ENCODE peak calls at places on chromosome 4, in five cellular contexts. G is AG09319, L is IMR-90, B is AG08396, I is GM23248. Z is an unnamed sample.

GRCh38 chr4:140851032-140851636 is 94.9 kb upstream of the TBC1D9 start:
- DNase-seq in G (peak), L (peak), B (peak), I (peak), Z (no peak)

GRCh38 chr4:1012031-1012739 is 759 bp downstream of the FGFRL1 start:
- DNase-seq in G (no peak), L (no peak), B (peak), I (peak), Z (no peak)

GRCh38 chr4:3256230-3257124 is 7.5 kb downstream of the MSANTD1 start:
- DNase-seq in G (no peak), L (no peak), B (no peak), I (no peak), Z (no peak)

GRCh38 chr4:163048447-163048846 is 118.2 kb downstream of the NAF1 start:
- DNase-seq in G (no peak), L (peak), B (peak), I (peak), Z (no peak)

GRCh38 chr4:121156822-121157769 is 7.0 kb downstream of the TNIP3 start:
- DNase-seq in G (no peak), L (peak), B (peak), I (peak), Z (no peak)

GRCh38 chr4:90152024-90152423 is 24.8 kb downstream of the CCSER1 start:
- DNase-seq in G (no peak), L (no peak), B (no peak), I (no peak), Z (no peak)

GRCh38 chr4:25621027-25621930 is 34.4 kb upstream of the SLC34A2 start:
- DNase-seq in G (no peak), L (no peak), B (no peak), I (no peak), Z (no peak)

GRCh38 chr4:143882892-143883291 is 22.5 kb downstream of the GYPE start:
- DNase-seq in G (no peak), L (no peak), B (no peak), I (peak), Z (no peak)

GRCh38 chr4:12966741-12967140 is 517.4 kb downstream of the RAB28 start:
- DNase-seq in G (no peak), L (no peak), B (no peak), I (no peak), Z (no peak)

GRCh38 chr4:73705056-73705432 is 35.3 kb upstream of the CXCL8 start:
- DNase-seq in G (no peak), L (peak), B (no peak), I (peak), Z (no peak)

GRCh38 chr4:11426716-11427115 is 2.0 kb downstream of the HS3ST1 start:
- DNase-seq in G (no peak), L (no peak), B (no peak), I (no peak), Z (no peak)

GRCh38 chr4:2441393-2442174 is 22.8 kb downstream of the CFAP99 start:
- DNase-seq in G (no peak), L (peak), B (peak), I (peak), Z (no peak)

GRCh38 chr4:2832309-2832980 is 11.2 kb upstream of the ADD1 start:
- DNase-seq in G (no peak), L (no peak), B (peak), I (no peak), Z (no peak)

GRCh38 chr4:119688439-119688838 is 59.8 kb upstream of the PDE5A start:
- DNase-seq in G (no peak), L (no peak), B (no peak), I (no peak), Z (no peak)

GRCh38 chr4:108943371-108943770 is 180.5 kb upstream of the ETNPPL start:
- DNase-seq in G (no peak), L (no peak), B (no peak), I (no peak), Z (no peak)

GRCh38 chr4:80266902-80267380 is 477 bp downstream of the FGF5 start:
- DNase-seq in G (no peak), L (peak), B (no peak), I (peak), Z (no peak)